ENCODE peak calls at places on chromosome 15, in four cellular contexts. A is HepG2, F is OCI-LY7, E is cardiac fibroblast. Q is an unnamed sample.

GRCh38 chr15:51706931-51707608 is 25.8 kb downstream of the SCG3 start:
- DNase-seq in A (no peak), F (no peak), E (no peak), Q (no peak)

GRCh38 chr15:55742498-55742926 is 440 bp downstream of the PRTG start:
- DNase-seq in A (no peak), F (no peak), E (peak), Q (no peak)

GRCh38 chr15:88031461-88031860 is 225.1 kb downstream of the NTRK3 start:
- DNase-seq in A (no peak), F (no peak), E (no peak), Q (no peak)

GRCh38 chr15:80188293-80188692 is 35.5 kb downstream of the FAH start:
- DNase-seq in A (no peak), F (no peak), E (no peak), Q (no peak)

GRCh38 chr15:62881056-62881455 is 161.5 kb upstream of the TPM1 start:
- DNase-seq in A (no peak), F (no peak), E (no peak), Q (no peak)

GRCh38 chr15:89361451-89362202 is 27.0 kb upstream of the POLG start:
- DNase-seq in A (peak), F (no peak), E (peak), Q (no peak)

GRCh38 chr15:52180196-52180835 is 10.9 kb downstream of the GNB5 start:
- DNase-seq in A (no peak), F (peak), E (no peak), Q (no peak)

GRCh38 chr15:60179786-60180391 is 175.8 kb downstream of the FOXB1 start:
- DNase-seq in A (peak), F (peak), E (peak), Q (peak)

GRCh38 chr15:47674576-47675232 is 42.6 kb upstream of the SEMA6D start:
- DNase-seq in A (no peak), F (no peak), E (no peak), Q (no peak)

GRCh38 chr15:25787855-25788521 is 75.1 kb downstream of the ATP10A start:
- DNase-seq in A (peak), F (no peak), E (peak), Q (no peak)

GRCh38 chr15:59966262-59966661 is 37.8 kb upstream of the FOXB1 start:
- DNase-seq in A (no peak), F (no peak), E (no peak), Q (no peak)

GRCh38 chr15:87827126-87827525 is 429.4 kb downstream of the NTRK3 start:
- DNase-seq in A (no peak), F (no peak), E (peak), Q (no peak)

GRCh38 chr15:26615188-26615926 is 157.5 kb downstream of the GABRB3 start:
- DNase-seq in A (no peak), F (no peak), E (no peak), Q (no peak)

GRCh38 chr15:77276943-77277342 is 143.0 kb downstream of the PEAK1 start:
- DNase-seq in A (no peak), F (no peak), E (no peak), Q (no peak)

GRCh38 chr15:77285057-77285456 is 134.8 kb downstream of the PEAK1 start:
- DNase-seq in A (no peak), F (no peak), E (no peak), Q (no peak)

DNA sequence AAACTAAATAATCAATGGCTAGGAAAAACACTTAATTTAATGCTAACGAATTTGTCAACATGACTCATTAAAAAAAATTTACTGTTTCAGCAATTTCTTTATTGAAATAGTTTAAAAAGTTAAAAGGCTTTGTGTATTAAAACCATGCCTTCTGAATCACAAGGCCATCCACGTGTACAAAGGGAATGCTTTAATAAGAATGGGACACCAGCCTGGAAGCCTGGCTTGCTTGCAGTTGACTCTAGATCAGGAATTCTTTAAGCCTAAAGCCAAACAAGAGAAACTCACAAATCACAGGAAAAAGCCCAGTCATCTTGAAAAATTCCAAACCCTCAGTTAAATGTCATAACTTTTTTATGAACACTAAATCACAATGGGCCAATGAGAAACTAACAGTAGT is 137.6 kb downstream of the PEAK1 start:
- DNase-seq in A (peak), F (no peak), E (peak), Q (no peak)
- H3K4me3 ChIP-seq in A (no peak), F (no peak), E (no peak), Q (no peak)

DNA sequence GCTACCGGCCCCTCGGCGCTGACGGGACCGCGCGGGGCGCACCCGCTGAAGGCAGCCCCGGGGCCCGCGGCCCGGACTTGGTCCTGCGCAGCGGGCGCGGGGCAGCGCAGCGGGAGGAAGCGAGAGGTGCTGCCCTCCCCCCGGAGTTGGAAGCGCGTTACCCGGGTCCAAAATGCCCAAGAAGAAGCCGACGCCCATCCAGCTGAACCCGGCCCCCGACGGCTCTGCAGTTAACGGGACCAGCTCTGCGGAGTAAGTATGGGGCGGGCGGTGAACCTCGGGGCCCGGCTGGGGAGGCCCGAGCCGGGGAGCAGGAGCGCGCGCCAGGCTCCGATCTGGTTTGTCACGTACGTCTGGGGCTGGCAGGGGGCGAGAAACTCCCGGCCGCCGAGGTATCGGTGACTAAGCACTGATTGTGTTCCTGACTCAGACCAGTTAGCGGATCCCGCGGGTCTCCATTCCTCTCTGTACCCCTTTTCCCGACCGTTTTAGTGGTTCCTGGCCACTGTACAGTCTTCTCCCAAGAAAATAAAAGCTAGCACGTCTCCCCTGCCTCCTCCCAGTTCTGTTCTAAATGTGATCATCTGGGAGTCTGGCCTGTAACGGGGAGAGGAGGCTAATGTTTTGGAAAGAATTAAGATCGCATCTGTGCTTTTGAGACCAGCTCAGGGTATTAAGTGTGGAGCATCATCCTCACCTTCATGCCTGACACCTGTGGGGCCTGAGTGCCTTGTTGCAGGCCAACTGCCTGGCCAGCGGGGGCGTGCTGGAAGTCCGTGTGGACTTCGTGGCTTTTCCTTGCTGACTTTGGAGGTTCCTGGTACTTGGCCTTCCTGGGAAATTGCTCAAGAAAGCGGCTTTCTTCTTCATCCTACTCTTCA is 704 bp downstream of the MAP2K1 start:
- DNase-seq in A (peak), F (peak), E (peak), Q (no peak)
- TF ChIP-seq CTCF in A (peak), F (peak), E (peak), Q (peak)

GRCh38 chr15:78340243-78341056 is at the start of gene CRABP1:
- DNase-seq in A (no peak), F (no peak), E (no peak), Q (no peak)

GRCh38 chr15:78339559-78339958 is 594 bp upstream of the CRABP1 start:
- DNase-seq in A (no peak), F (no peak), E (no peak), Q (no peak)

GRCh38 chr15:78343431-78343830 is 3.3 kb downstream of the CRABP1 start:
- DNase-seq in A (no peak), F (no peak), E (no peak), Q (no peak)

GRCh38 chr15:78338756-78339155 is 1.4 kb upstream of the CRABP1 start:
- DNase-seq in A (no peak), F (no peak), E (no peak), Q (no peak)

GRCh38 chr15:78341057-78341763 is 1.1 kb downstream of the CRABP1 start:
- DNase-seq in A (no peak), F (no peak), E (no peak), Q (no peak)
- H3K4me3 ChIP-seq in A (no peak), F (no peak), E (no peak), Q (no peak)

GRCh38 chr15:69951511-69952209 is 146.1 kb downstream of the TLE3 start:
- DNase-seq in A (no peak), F (no peak), E (peak), Q (no peak)
- TF ChIP-seq CTCF in A (no peak), F (peak), E (peak), Q (no peak)

GRCh38 chr15:74199293-74199645 is 3.3 kb downstream of the STRA6 start:
- DNase-seq in A (no peak), F (no peak), E (no peak), Q (no peak)
- H3K4me3 ChIP-seq in A (no peak), F (no peak), E (no peak), Q (no peak)

DNA sequence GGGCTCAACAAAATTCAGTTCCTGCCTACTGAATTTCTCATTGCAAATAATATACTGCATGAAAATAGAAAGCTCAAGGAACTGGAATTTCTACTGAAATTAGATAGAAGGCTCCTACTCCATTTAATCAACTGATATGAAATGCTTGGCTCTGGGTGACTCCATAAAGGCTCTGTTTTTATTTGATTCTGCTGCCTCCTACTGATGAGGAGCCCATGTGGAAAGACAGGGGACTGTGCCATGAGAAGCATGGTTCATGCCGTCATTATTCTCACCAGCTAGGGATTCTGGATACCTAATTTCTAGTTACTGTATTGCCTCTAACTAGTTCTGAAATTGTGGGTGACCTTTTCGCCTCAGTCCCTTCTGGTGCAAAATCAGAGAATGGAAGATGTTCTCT is 366.2 kb upstream of the DPH6 start:
- DNase-seq in A (no peak), F (no peak), E (peak), Q (no peak)
- TF ChIP-seq CTCF in A (no peak), F (no peak), E (peak), Q (no peak)

GRCh38 chr15:85333132-85333831 is 47.1 kb upstream of the AKAP13 start:
- DNase-seq in A (no peak), F (no peak), E (peak), Q (no peak)

GRCh38 chr15:85334241-85334640 is 46.2 kb upstream of the AKAP13 start:
- DNase-seq in A (no peak), F (no peak), E (no peak), Q (no peak)

GRCh38 chr15:85329561-85330421 is 50.6 kb upstream of the AKAP13 start:
- DNase-seq in A (no peak), F (peak), E (peak), Q (peak)

GRCh38 chr15:85330941-85331588 is 49.3 kb upstream of the AKAP13 start:
- DNase-seq in A (peak), F (peak), E (peak), Q (peak)

DNA sequence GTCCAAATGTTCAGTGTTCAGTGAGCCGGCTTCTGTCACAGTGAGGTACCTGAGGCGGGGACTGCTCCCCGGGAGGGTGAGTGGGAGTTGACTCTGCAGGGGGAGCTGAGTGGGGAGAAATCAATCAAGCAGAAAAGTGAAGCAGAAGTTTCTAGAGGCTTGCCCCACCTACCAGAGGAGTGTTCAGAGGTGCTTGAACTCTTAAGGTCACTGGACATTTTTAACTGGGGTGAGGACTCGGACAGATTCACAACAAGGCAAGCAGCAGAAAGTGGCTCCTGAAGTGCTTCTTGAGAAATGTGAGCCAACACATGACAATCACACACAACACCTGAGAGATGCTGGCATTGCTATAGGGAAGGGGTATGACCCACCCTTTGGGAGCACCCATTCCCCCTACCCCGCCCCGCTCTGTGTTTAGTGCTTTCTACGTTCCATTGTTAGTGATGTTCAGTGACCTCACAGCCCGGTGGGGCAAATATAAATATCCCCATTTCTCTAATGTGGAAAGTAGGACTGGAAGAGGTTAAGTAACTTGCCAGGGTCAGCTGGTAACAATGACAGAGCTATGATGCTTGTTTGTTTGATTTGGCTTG is 48.6 kb upstream of the AKAP13 start:
- DNase-seq in A (no peak), F (peak), E (peak), Q (no peak)
- H3K4me3 ChIP-seq in A (peak), F (peak), E (no peak), Q (peak)

DNA sequence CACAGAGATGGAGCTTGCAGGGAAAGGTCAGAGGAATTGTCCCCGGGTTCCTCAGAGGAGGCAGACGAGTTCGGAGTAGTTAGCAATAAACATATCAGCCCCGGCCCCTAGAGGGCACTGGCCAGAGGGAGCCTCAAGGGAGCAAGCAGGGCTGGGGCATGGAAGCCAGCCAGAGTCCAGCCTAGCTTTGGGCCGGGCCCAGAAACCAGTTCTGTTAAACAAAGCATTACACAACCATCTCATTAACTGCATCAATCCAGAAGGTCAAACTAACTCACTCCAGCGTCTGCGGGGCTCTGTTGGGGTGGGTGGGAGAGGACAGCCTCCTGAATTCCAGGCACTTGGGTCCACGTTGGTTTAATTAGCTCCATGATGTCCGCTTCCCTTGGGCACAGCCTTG is 41.0 kb upstream of the IREB2 start:
- DNase-seq in A (peak), F (peak), E (peak), Q (no peak)
- TF ChIP-seq CTCF in A (peak), F (peak), E (peak), Q (peak)

GRCh38 chr15:64247906-64248541 is 85.2 kb upstream of the PPIB start:
- DNase-seq in A (peak), F (no peak), E (peak), Q (peak)
- H3K4me3 ChIP-seq in A (no peak), F (no peak), E (no peak), Q (no peak)

GRCh38 chr15:69075467-69075866 is 61.0 kb downstream of the NOX5 start:
- DNase-seq in A (no peak), F (no peak), E (no peak), Q (no peak)

GRCh38 chr15:69078638-69079037 is 64.1 kb downstream of the NOX5 start:
- DNase-seq in A (no peak), F (no peak), E (no peak), Q (no peak)

GRCh38 chr15:69071265-69071664 is 56.8 kb downstream of the NOX5 start:
- DNase-seq in A (no peak), F (no peak), E (no peak), Q (no peak)

GRCh38 chr15:69074843-69075224 is 60.3 kb downstream of the NOX5 start:
- DNase-seq in A (no peak), F (no peak), E (no peak), Q (no peak)

DNA sequence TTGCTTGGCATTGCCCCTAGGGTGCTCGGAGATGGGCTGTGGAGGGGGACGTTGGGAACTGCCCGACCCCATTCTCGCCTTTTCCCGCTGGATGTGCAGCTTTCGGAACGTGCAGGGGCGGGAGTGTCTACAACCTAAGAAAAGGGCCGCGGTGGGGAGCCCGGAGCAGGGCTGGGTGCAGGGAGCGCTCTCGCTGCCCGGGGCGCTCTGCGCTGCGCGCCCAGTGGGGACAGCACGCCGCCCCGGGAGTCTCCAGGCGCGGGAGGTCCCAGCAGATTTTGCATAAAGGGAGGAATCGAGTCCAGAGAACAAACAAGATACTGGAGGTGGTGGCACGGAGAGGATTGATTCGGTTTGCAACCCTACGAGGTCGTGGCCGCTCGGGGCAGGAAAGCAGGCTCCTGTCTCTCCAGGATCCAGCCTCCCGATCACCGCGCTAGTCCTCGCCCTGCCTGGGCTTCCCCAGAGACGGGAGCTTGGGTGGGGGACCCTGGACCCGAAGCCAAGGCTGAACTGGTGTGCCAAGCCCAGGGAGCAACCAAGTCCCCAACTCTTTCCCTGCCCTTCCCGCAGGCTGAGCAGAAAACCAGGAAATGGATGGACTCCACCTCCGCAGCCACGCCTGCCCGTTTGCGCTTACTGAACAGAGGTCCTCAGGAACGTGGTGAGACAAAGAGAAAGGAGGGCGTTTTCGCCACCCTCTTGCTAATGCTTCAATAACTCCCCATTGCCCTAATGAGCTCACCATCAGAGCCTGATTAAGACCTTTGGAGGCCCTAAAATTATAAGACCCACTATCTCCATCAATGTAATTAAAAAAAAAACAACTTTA is 59.7 kb downstream of the NOX5 start:
- DNase-seq in A (peak), F (no peak), E (peak), Q (no peak)
- TF ChIP-seq CTCF in A (peak), F (no peak), E (peak), Q (no peak)

Q was measured in GM12864.